ENCODE peak calls at places on chromosomes 13 and 19, in ten cellular contexts. Z, C, J, S, O, X, R, Y, B and Q are unnamed samples.
A peak's percentile ranks its signal among the peaks of the same experiment; 100 is the strongest.

GRCh38 chr13:30377312-30377685 is 45.0 kb upstream of the UBE2L5 start:
- DNase-seq in J (no peak), S (no peak), X (no peak), Z (no peak), R (no peak), O (no peak), B (no peak), Y (no peak), C (no peak), Q (no peak)

GRCh38 chr13:102642475-102642874 is 45.7 kb downstream of the TPP2 start:
- DNase-seq in O (no peak), X (no peak), S (no peak), C (no peak), J (peak; percentile 21), R (no peak), Y (no peak), Z (no peak), B (no peak), Q (no peak)

GRCh38 chr13:44313674-44314073 is 60.0 kb upstream of the SERP2 start:
- DNase-seq in J (peak; percentile 97), X (no peak), S (no peak), B (no peak), O (peak; percentile 64), Y (no peak), C (no peak), R (no peak), Z (no peak), Q (no peak)

GRCh38 chr19:15199652-15200574 is 882 bp downstream of the NOTCH3 start:
- DNase-seq in S (no peak), B (no peak), C (no peak), O (peak; percentile 52), Y (no peak), R (no peak), J (no peak), X (peak; percentile 81), Z (no peak), Q (no peak)

GRCh38 chr19:33191501-33191900 is 2.6 kb upstream of the LRP3 start:
- DNase-seq in S (no peak), X (no peak), C (no peak), B (no peak), Z (peak; percentile 12), J (no peak), Y (no peak), O (no peak), R (no peak), Q (no peak)

GRCh38 chr13:100409132-100409531 is 179.5 kb downstream of the GGACT start:
- DNase-seq in J (peak; percentile 10), S (no peak), Z (no peak), Y (no peak), C (no peak), R (no peak), B (no peak), O (no peak), X (no peak), Q (no peak)

GRCh38 chr13:36822786-36823185 is 3.8 kb downstream of the RFXAP start:
- DNase-seq in J (peak; percentile 34), C (no peak), X (no peak), O (no peak), Y (no peak), Z (no peak), B (no peak), R (no peak), S (no peak), Q (no peak)

GRCh38 chr13:49419292-49419691 is 24.6 kb downstream of the CAB39L start:
- DNase-seq in Z (no peak), R (no peak), J (peak; percentile 68), Y (no peak), C (no peak), B (no peak), O (peak; percentile 14), S (no peak), X (no peak), Q (no peak)

GRCh38 chr13:73169971-73170370 is 111.2 kb downstream of the KLF5 start:
- DNase-seq in X (no peak), S (no peak), Z (no peak), O (no peak), R (no peak), C (no peak), B (no peak), Y (no peak), J (no peak), Q (no peak)

GRCh38 chr19:6248856-6249255 is 30.9 kb downstream of the MLLT1 start:
- DNase-seq in C (no peak), B (no peak), Z (no peak), Y (no peak), J (no peak), R (no peak), O (no peak), S (no peak), X (no peak), Q (no peak)

GRCh38 chr13:106122234-106122633 is 413.2 kb downstream of the EFNB2 start:
- DNase-seq in Z (no peak), C (no peak), R (no peak), Y (no peak), O (no peak), B (no peak), S (no peak), J (no peak), X (no peak), Q (no peak)

GRCh38 chr19:17737690-17738153 is 13.6 kb upstream of the FCHO1 start:
- DNase-seq in C (no peak), J (no peak), Z (no peak), S (no peak), B (no peak), R (no peak), Y (no peak), O (no peak), X (no peak), Q (no peak)

GRCh38 chr13:40302351-40302750 is 364.1 kb downstream of the FOXO1 start:
- DNase-seq in B (no peak), Y (no peak), X (no peak), Z (no peak), J (no peak), C (no peak), O (no peak), R (no peak), S (no peak), Q (no peak)

GRCh38 chr13:43005460-43006236 is 13.6 kb upstream of the EPSTI1 start:
- DNase-seq in Y (no peak), R (no peak), S (no peak), O (peak; percentile 28), C (no peak), Z (no peak), J (peak; percentile 28), B (no peak), X (no peak), Q (no peak)

GRCh38 chr19:38421856-38422255 is 4.2 kb downstream of the RASGRP4 start:
- DNase-seq in Y (no peak), C (no peak), O (no peak), Z (no peak), X (no peak), B (no peak), S (no peak), R (no peak), J (no peak), Q (no peak)

GRCh38 chr13:47120284-47120683 is 223.4 kb upstream of the HTR2A start:
- DNase-seq in S (no peak), Z (no peak), C (no peak), B (no peak), Y (no peak), O (no peak), J (no peak), R (no peak), X (peak; percentile 41), Q (no peak)

GRCh38 chr13:113997845-113998751 is 24.2 kb upstream of the C13orf46 start:
- DNase-seq in J (peak; percentile 92), S (no peak), R (no peak), Z (no peak), X (no peak), Y (no peak), B (no peak), O (peak; percentile 74), C (no peak), Q (no peak)

GRCh38 chr19:1970806-1971502 is 30.0 kb downstream of the CSNK1G2 start:
- DNase-seq in X (no peak), C (no peak), Y (no peak), J (no peak), Z (no peak), R (no peak), S (no peak), B (no peak), O (no peak), Q (no peak)

GRCh38 chr13:95300625-95301134 is 571 bp downstream of the ABCC4 start:
- DNase-seq in X (peak; percentile 48), J (peak; percentile 57), S (peak; percentile 68), R (peak; percentile 25), O (peak; percentile 79), Y (peak; percentile 12), Z (peak; percentile 65), C (no peak), B (no peak), Q (peak; percentile 14)

GRCh38 chr19:2982983-2983350 is 5.6 kb downstream of the TLE6 start:
- DNase-seq in Z (peak; percentile 65), O (peak; percentile 89), S (no peak), R (no peak), B (no peak), C (no peak), X (no peak), J (peak; percentile 91), Y (no peak), Q (peak; percentile 70)

GRCh38 chr19:46490774-46491173 is 4.9 kb downstream of the PNMA8B start:
- DNase-seq in J (no peak), S (no peak), X (no peak), Y (no peak), R (no peak), O (no peak), C (no peak), Z (no peak), B (no peak), Q (no peak)

GRCh38 chr13:27966641-27967202 is 2.4 kb downstream of the CDX2 start:
- DNase-seq in S (no peak), R (no peak), X (no peak), Y (no peak), O (no peak), B (no peak), J (no peak), C (no peak), Z (peak; percentile 65), Q (no peak)

GRCh38 chr19:29289020-29289419 is 76.1 kb upstream of the UQCRFS1 start:
- DNase-seq in X (no peak), Z (no peak), R (no peak), B (no peak), C (no peak), O (no peak), J (no peak), S (no peak), Y (no peak), Q (no peak)

GRCh38 chr19:55080121-55080914 is 4.6 kb downstream of the EPS8L1 start:
- DNase-seq in R (peak; percentile 52), O (peak; percentile 63), C (peak; percentile 42), Z (peak; percentile 94), J (peak; percentile 67), B (peak; percentile 98), S (no peak), Y (peak; percentile 27), X (peak; percentile 75), Q (no peak)

GRCh38 chr13:42551611-42552010 is 22.3 kb upstream of the TNFSF11 start:
- DNase-seq in C (no peak), S (no peak), Y (no peak), Z (no peak), X (no peak), O (no peak), B (no peak), J (no peak), R (no peak), Q (no peak)

GRCh38 chr13:111636804-111637203 is 316.4 kb downstream of the TEX29 start:
- DNase-seq in O (no peak), S (no peak), J (no peak), C (no peak), Z (no peak), B (no peak), Y (no peak), R (no peak), X (no peak), Q (no peak)

GRCh38 chr13:111480976-111481375 is 160.5 kb downstream of the TEX29 start:
- DNase-seq in O (no peak), Z (no peak), R (no peak), X (no peak), Y (no peak), J (no peak), S (no peak), B (no peak), C (no peak), Q (no peak)

GRCh38 chr13:72221276-72221962 is 354.4 kb upstream of the DACH1 start:
- DNase-seq in J (no peak), Y (no peak), X (peak; percentile 37), B (no peak), Z (peak; percentile 60), C (no peak), O (no peak), S (no peak), R (no peak), Q (no peak)